ENCODE peak calls at places on chromosome 13, in seven cellular contexts. One of them, this sample, is unnamed.

GRCh38 chr13:100203696-100204367 is 114.9 kb downstream of the PCCA start:
- DNase-seq in fibroblast of mammary gland: peak
- DNase-seq in AG10803: peak
- DNase-seq in fibroblast of lung: peak
- DNase-seq in tibial artery: no peak
- DNase-seq in psoas muscle: no peak
- DNase-seq in astrocyte: peak
- DNase-seq in this sample: peak

GRCh38 chr13:41751277-41751676 is 209.6 kb downstream of the VWA8 start:
- DNase-seq in fibroblast of mammary gland: peak
- DNase-seq in AG10803: peak
- DNase-seq in fibroblast of lung: peak
- DNase-seq in tibial artery: no peak
- DNase-seq in psoas muscle: no peak
- DNase-seq in astrocyte: peak
- DNase-seq in this sample: no peak

GRCh38 chr13:106568225-106569003 is 477 bp upstream of the ARGLU1 start:
- DNase-seq in fibroblast of mammary gland: peak
- DNase-seq in AG10803: no peak
- DNase-seq in fibroblast of lung: no peak
- DNase-seq in tibial artery: no peak
- DNase-seq in psoas muscle: no peak
- DNase-seq in astrocyte: no peak
- DNase-seq in this sample: peak

GRCh38 chr13:59790626-59791025 is 373.1 kb downstream of the DIAPH3 start:
- DNase-seq in fibroblast of mammary gland: peak
- DNase-seq in AG10803: peak
- DNase-seq in fibroblast of lung: peak
- DNase-seq in tibial artery: no peak
- DNase-seq in psoas muscle: no peak
- DNase-seq in astrocyte: peak
- DNase-seq in this sample: no peak

GRCh38 chr13:53343345-53343744 is 314.7 kb downstream of the OLFM4 start:
- DNase-seq in fibroblast of mammary gland: no peak
- DNase-seq in AG10803: no peak
- DNase-seq in fibroblast of lung: no peak
- DNase-seq in tibial artery: no peak
- DNase-seq in psoas muscle: no peak
- DNase-seq in astrocyte: no peak
- DNase-seq in this sample: no peak

GRCh38 chr13:98746968-98747367 is 5.5 kb downstream of the SLC15A1 start:
- DNase-seq in fibroblast of mammary gland: peak
- DNase-seq in AG10803: peak
- DNase-seq in fibroblast of lung: no peak
- DNase-seq in tibial artery: no peak
- DNase-seq in psoas muscle: no peak
- DNase-seq in astrocyte: no peak
- DNase-seq in this sample: no peak

GRCh38 chr13:113735750-113736149 is 23.3 kb upstream of the TMEM255B start:
- DNase-seq in fibroblast of mammary gland: no peak
- DNase-seq in AG10803: no peak
- DNase-seq in fibroblast of lung: no peak
- DNase-seq in tibial artery: no peak
- DNase-seq in psoas muscle: no peak
- DNase-seq in astrocyte: no peak
- DNase-seq in this sample: no peak

GRCh38 chr13:26967119-26968038 is 204.2 kb downstream of the USP12 start:
- DNase-seq in fibroblast of mammary gland: peak
- DNase-seq in AG10803: peak
- DNase-seq in fibroblast of lung: peak
- DNase-seq in tibial artery: no peak
- DNase-seq in psoas muscle: no peak
- DNase-seq in astrocyte: no peak
- DNase-seq in this sample: peak

GRCh38 chr13:91017669-91018053 is 329.8 kb upstream of the MIR17HG start:
- DNase-seq in fibroblast of mammary gland: peak
- DNase-seq in AG10803: no peak
- DNase-seq in fibroblast of lung: no peak
- DNase-seq in tibial artery: no peak
- DNase-seq in psoas muscle: no peak
- DNase-seq in astrocyte: peak
- DNase-seq in this sample: no peak

GRCh38 chr13:81670048-81670447 is 1329.1 kb upstream of the SPRY2 start:
- DNase-seq in fibroblast of mammary gland: no peak
- DNase-seq in AG10803: no peak
- DNase-seq in fibroblast of lung: no peak
- DNase-seq in tibial artery: no peak
- DNase-seq in psoas muscle: no peak
- DNase-seq in astrocyte: no peak
- DNase-seq in this sample: no peak

GRCh38 chr13:20408181-20408580 is 117.5 kb downstream of the CRYL1 start:
- DNase-seq in fibroblast of mammary gland: no peak
- DNase-seq in AG10803: no peak
- DNase-seq in fibroblast of lung: no peak
- DNase-seq in tibial artery: no peak
- DNase-seq in psoas muscle: no peak
- DNase-seq in astrocyte: no peak
- DNase-seq in this sample: no peak

GRCh38 chr13:45051315-45051714 is 62.0 kb downstream of the GPALPP1 start:
- DNase-seq in fibroblast of mammary gland: no peak
- DNase-seq in AG10803: no peak
- DNase-seq in fibroblast of lung: no peak
- DNase-seq in tibial artery: no peak
- DNase-seq in psoas muscle: no peak
- DNase-seq in astrocyte: no peak
- DNase-seq in this sample: no peak

GRCh38 chr13:94057618-94058017 is 421.9 kb downstream of the DCT start:
- DNase-seq in fibroblast of mammary gland: no peak
- DNase-seq in AG10803: no peak
- DNase-seq in fibroblast of lung: no peak
- DNase-seq in tibial artery: no peak
- DNase-seq in psoas muscle: no peak
- DNase-seq in astrocyte: no peak
- DNase-seq in this sample: no peak

GRCh38 chr13:46603165-46603603 is 50.2 kb downstream of the LRCH1 start:
- DNase-seq in fibroblast of mammary gland: peak
- DNase-seq in AG10803: peak
- DNase-seq in fibroblast of lung: no peak
- DNase-seq in tibial artery: no peak
- DNase-seq in psoas muscle: no peak
- DNase-seq in astrocyte: no peak
- DNase-seq in this sample: no peak

GRCh38 chr13:43564941-43565340 is 221.8 kb downstream of the ENOX1 start:
- DNase-seq in fibroblast of mammary gland: no peak
- DNase-seq in AG10803: no peak
- DNase-seq in fibroblast of lung: no peak
- DNase-seq in tibial artery: no peak
- DNase-seq in psoas muscle: no peak
- DNase-seq in astrocyte: no peak
- DNase-seq in this sample: no peak

GRCh38 chr13:21583496-21583895 is 20.5 kb downstream of the MICU2 start:
- DNase-seq in fibroblast of mammary gland: no peak
- DNase-seq in AG10803: peak
- DNase-seq in fibroblast of lung: peak
- DNase-seq in tibial artery: no peak
- DNase-seq in psoas muscle: no peak
- DNase-seq in astrocyte: peak
- DNase-seq in this sample: peak

GRCh38 chr13:49985129-49985528 is 11.7 kb upstream of the TRIM13 start:
- DNase-seq in fibroblast of mammary gland: no peak
- DNase-seq in AG10803: no peak
- DNase-seq in fibroblast of lung: no peak
- DNase-seq in tibial artery: no peak
- DNase-seq in psoas muscle: no peak
- DNase-seq in astrocyte: no peak
- DNase-seq in this sample: no peak

GRCh38 chr13:102977471-102977870 is 88.7 kb downstream of the SLC10A2 start:
- DNase-seq in fibroblast of mammary gland: peak
- DNase-seq in AG10803: no peak
- DNase-seq in fibroblast of lung: no peak
- DNase-seq in tibial artery: no peak
- DNase-seq in psoas muscle: no peak
- DNase-seq in astrocyte: no peak
- DNase-seq in this sample: no peak

GRCh38 chr13:75079226-75079625 is 402.7 kb downstream of the TBC1D4 start:
- DNase-seq in fibroblast of mammary gland: peak
- DNase-seq in AG10803: no peak
- DNase-seq in fibroblast of lung: peak
- DNase-seq in tibial artery: no peak
- DNase-seq in psoas muscle: no peak
- DNase-seq in astrocyte: peak
- DNase-seq in this sample: no peak

GRCh38 chr13:111346281-111346680 is 25.8 kb downstream of the TEX29 start:
- DNase-seq in fibroblast of mammary gland: no peak
- DNase-seq in AG10803: no peak
- DNase-seq in fibroblast of lung: no peak
- DNase-seq in tibial artery: no peak
- DNase-seq in psoas muscle: no peak
- DNase-seq in astrocyte: no peak
- DNase-seq in this sample: no peak

GRCh38 chr13:40064723-40065122 is 409.3 kb downstream of the COG6 start:
- DNase-seq in fibroblast of mammary gland: peak
- DNase-seq in AG10803: peak
- DNase-seq in fibroblast of lung: peak
- DNase-seq in tibial artery: no peak
- DNase-seq in psoas muscle: no peak
- DNase-seq in astrocyte: peak
- DNase-seq in this sample: peak

GRCh38 chr13:41643502-41643901 is 186.2 kb downstream of the RGCC start:
- DNase-seq in fibroblast of mammary gland: no peak
- DNase-seq in AG10803: no peak
- DNase-seq in fibroblast of lung: no peak
- DNase-seq in tibial artery: no peak
- DNase-seq in psoas muscle: no peak
- DNase-seq in astrocyte: no peak
- DNase-seq in this sample: no peak

GRCh38 chr13:48679941-48680630 is 26.4 kb downstream of the CYSLTR2 start:
- DNase-seq in fibroblast of mammary gland: no peak
- DNase-seq in AG10803: no peak
- DNase-seq in fibroblast of lung: no peak
- DNase-seq in tibial artery: no peak
- DNase-seq in psoas muscle: no peak
- DNase-seq in astrocyte: no peak
- DNase-seq in this sample: no peak

GRCh38 chr13:30338952-30339351 is 31.6 kb upstream of the KATNAL1 start:
- DNase-seq in fibroblast of mammary gland: no peak
- DNase-seq in AG10803: no peak
- DNase-seq in fibroblast of lung: no peak
- DNase-seq in tibial artery: no peak
- DNase-seq in psoas muscle: no peak
- DNase-seq in astrocyte: no peak
- DNase-seq in this sample: no peak

GRCh38 chr13:27643334-27644158 is 21.9 kb downstream of the POLR1D start:
- DNase-seq in fibroblast of mammary gland: peak
- DNase-seq in AG10803: peak
- DNase-seq in fibroblast of lung: no peak
- DNase-seq in tibial artery: no peak
- DNase-seq in psoas muscle: no peak
- DNase-seq in astrocyte: no peak
- DNase-seq in this sample: no peak

GRCh38 chr13:93476175-93476574 is 249.6 kb downstream of the GPC6 start:
- DNase-seq in fibroblast of mammary gland: peak
- DNase-seq in AG10803: peak
- DNase-seq in fibroblast of lung: peak
- DNase-seq in tibial artery: no peak
- DNase-seq in psoas muscle: no peak
- DNase-seq in astrocyte: peak
- DNase-seq in this sample: no peak

GRCh38 chr13:43360196-43360595 is 336.8 kb downstream of the DNAJC15 start:
- DNase-seq in fibroblast of mammary gland: no peak
- DNase-seq in AG10803: no peak
- DNase-seq in fibroblast of lung: no peak
- DNase-seq in tibial artery: no peak
- DNase-seq in psoas muscle: no peak
- DNase-seq in astrocyte: no peak
- DNase-seq in this sample: no peak

GRCh38 chr13:23432589-23432988 is 913 bp downstream of the SACS start:
- DNase-seq in fibroblast of mammary gland: no peak
- DNase-seq in AG10803: no peak
- DNase-seq in fibroblast of lung: no peak
- DNase-seq in tibial artery: no peak
- DNase-seq in psoas muscle: no peak
- DNase-seq in astrocyte: no peak
- DNase-seq in this sample: no peak
- H3K4me3 ChIP-seq in fibroblast of mammary gland: no peak
- H3K4me3 ChIP-seq in AG10803: peak
- H3K4me3 ChIP-seq in fibroblast of lung: peak
- H3K4me3 ChIP-seq in tibial artery: peak
- H3K4me3 ChIP-seq in psoas muscle: peak
- H3K4me3 ChIP-seq in astrocyte: peak
- H3K4me3 ChIP-seq in this sample: peak

GRCh38 chr13:34521166-34521565 is 420.9 kb upstream of the NBEA start:
- DNase-seq in fibroblast of mammary gland: no peak
- DNase-seq in AG10803: no peak
- DNase-seq in fibroblast of lung: no peak
- DNase-seq in tibial artery: no peak
- DNase-seq in psoas muscle: no peak
- DNase-seq in astrocyte: no peak
- DNase-seq in this sample: no peak
- TF ChIP-seq CTCF in fibroblast of mammary gland: no peak
- TF ChIP-seq CTCF in AG10803: no peak
- TF ChIP-seq CTCF in fibroblast of lung: no peak
- TF ChIP-seq CTCF in tibial artery: no peak
- TF ChIP-seq CTCF in psoas muscle: no peak
- TF ChIP-seq CTCF in astrocyte: no peak
- TF ChIP-seq CTCF in this sample: no peak

GRCh38 chr13:77300176-77301141 is 26.4 kb downstream of the MYCBP2 start:
- DNase-seq in fibroblast of mammary gland: peak
- DNase-seq in AG10803: peak
- DNase-seq in fibroblast of lung: peak
- DNase-seq in tibial artery: no peak
- DNase-seq in psoas muscle: no peak
- DNase-seq in astrocyte: peak
- DNase-seq in this sample: no peak
- H3K4me3 ChIP-seq in fibroblast of mammary gland: no peak
- H3K4me3 ChIP-seq in AG10803: no peak
- H3K4me3 ChIP-seq in fibroblast of lung: peak
- H3K4me3 ChIP-seq in tibial artery: no peak
- H3K4me3 ChIP-seq in psoas muscle: no peak
- H3K4me3 ChIP-seq in astrocyte: no peak
- H3K4me3 ChIP-seq in this sample: no peak

DNA sequence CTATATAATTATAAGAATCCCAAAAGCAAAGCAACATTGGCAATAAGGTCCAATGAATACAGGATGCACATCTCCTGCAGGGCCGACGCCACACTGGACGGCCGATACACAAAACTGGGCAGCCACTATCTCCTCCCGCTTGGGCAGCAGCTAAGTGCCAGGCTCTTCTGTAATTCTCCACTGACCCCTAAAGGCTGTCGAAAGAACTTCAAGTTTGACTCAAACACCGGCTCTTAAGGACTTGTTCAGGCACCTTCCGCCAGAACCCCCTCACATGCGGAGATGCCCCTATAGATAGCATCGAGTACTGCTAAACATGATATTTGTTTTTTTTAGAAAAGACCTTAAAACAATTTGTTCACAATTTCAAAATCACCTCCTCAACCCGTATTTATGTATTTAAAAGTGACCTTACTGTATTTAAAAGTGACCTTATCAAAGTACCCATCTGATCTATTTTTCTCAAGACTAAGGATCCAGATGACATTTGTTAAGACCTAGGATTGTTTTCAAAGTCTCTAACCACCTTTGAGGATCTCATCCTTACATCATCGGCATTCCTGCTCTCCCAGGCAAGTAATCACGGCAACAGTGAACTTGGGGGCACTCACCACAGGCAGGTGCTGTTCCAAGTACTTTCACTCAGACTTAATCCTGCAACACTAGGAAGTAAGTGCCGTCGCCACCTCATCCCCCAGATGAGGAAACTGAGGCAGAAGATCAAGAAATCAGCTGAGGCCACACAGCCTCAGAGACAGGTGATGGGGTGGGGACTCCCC is 77.8 kb downstream of the TUBGCP3 start:
- DNase-seq in fibroblast of mammary gland: peak
- DNase-seq in AG10803: peak
- DNase-seq in fibroblast of lung: peak
- DNase-seq in tibial artery: no peak
- DNase-seq in psoas muscle: no peak
- DNase-seq in astrocyte: peak
- DNase-seq in this sample: peak
- TF ChIP-seq CTCF in fibroblast of mammary gland: peak
- TF ChIP-seq CTCF in AG10803: peak
- TF ChIP-seq CTCF in fibroblast of lung: peak
- TF ChIP-seq CTCF in tibial artery: peak
- TF ChIP-seq CTCF in psoas muscle: no peak
- TF ChIP-seq CTCF in astrocyte: peak
- TF ChIP-seq CTCF in this sample: peak